ENCODE peak calls at places on chromosome 10, in four cellular contexts. One of them, this sample, is unnamed.

GRCh38 chr10:126247454-126247975 is 140.8 kb downstream of the ADAM12 start:
- DNase-seq in uterus: peak
- DNase-seq in SK-N-MC: no peak
- DNase-seq in aorta: peak
- DNase-seq in this sample: peak

GRCh38 chr10:31776159-31776558 is 152.5 kb downstream of the ARHGAP12 start:
- DNase-seq in uterus: no peak
- DNase-seq in SK-N-MC: no peak
- DNase-seq in aorta: no peak
- DNase-seq in this sample: no peak

GRCh38 chr10:48289652-48290238 is 15.2 kb upstream of the FRMPD2 start:
- DNase-seq in uterus: peak
- DNase-seq in SK-N-MC: no peak
- DNase-seq in aorta: peak
- DNase-seq in this sample: peak

GRCh38 chr10:76429331-76429625 is 997.9 kb downstream of the LRMDA start:
- DNase-seq in uterus: no peak
- DNase-seq in SK-N-MC: no peak
- DNase-seq in aorta: no peak
- DNase-seq in this sample: no peak

GRCh38 chr10:43861966-43862751 is 213.5 kb upstream of the ZNF32 start:
- DNase-seq in uterus: no peak
- DNase-seq in SK-N-MC: no peak
- DNase-seq in aorta: peak
- DNase-seq in this sample: no peak

GRCh38 chr10:60299961-60300883 is 89.5 kb downstream of the ANK3 start:
- DNase-seq in uterus: no peak
- DNase-seq in SK-N-MC: no peak
- DNase-seq in aorta: no peak
- DNase-seq in this sample: peak

GRCh38 chr10:69609077-69609476 is 21.0 kb upstream of the FAM241B start:
- DNase-seq in uterus: no peak
- DNase-seq in SK-N-MC: no peak
- DNase-seq in aorta: no peak
- DNase-seq in this sample: no peak

GRCh38 chr10:36946598-36946997 is 178.8 kb upstream of the ANKRD30A start:
- DNase-seq in uterus: no peak
- DNase-seq in SK-N-MC: no peak
- DNase-seq in aorta: no peak
- DNase-seq in this sample: no peak

GRCh38 chr10:3093996-3094395 is 26.6 kb downstream of the PFKP start:
- DNase-seq in uterus: no peak
- DNase-seq in SK-N-MC: no peak
- DNase-seq in aorta: no peak
- DNase-seq in this sample: no peak

GRCh38 chr10:81021428-81022129 is 483.9 kb downstream of the SH2D4B start:
- DNase-seq in uterus: no peak
- DNase-seq in SK-N-MC: no peak
- DNase-seq in aorta: no peak
- DNase-seq in this sample: no peak

GRCh38 chr10:50567384-50567783 is 56.4 kb downstream of the SGMS1 start:
- DNase-seq in uterus: no peak
- DNase-seq in SK-N-MC: no peak
- DNase-seq in aorta: no peak
- DNase-seq in this sample: peak

GRCh38 chr10:129768437-129769355 is 195.4 kb downstream of the EBF3 start:
- DNase-seq in uterus: peak
- DNase-seq in SK-N-MC: no peak
- DNase-seq in aorta: no peak
- DNase-seq in this sample: peak

GRCh38 chr10:122097935-122098334 is 109.0 kb downstream of the TACC2 start:
- DNase-seq in uterus: no peak
- DNase-seq in SK-N-MC: no peak
- DNase-seq in aorta: no peak
- DNase-seq in this sample: no peak

GRCh38 chr10:22554481-22555182 is 159.7 kb downstream of the PIP4K2A start:
- DNase-seq in uterus: peak
- DNase-seq in SK-N-MC: no peak
- DNase-seq in aorta: peak
- DNase-seq in this sample: peak

GRCh38 chr10:84348860-84349259 is 20.5 kb downstream of the CCSER2 start:
- DNase-seq in uterus: no peak
- DNase-seq in SK-N-MC: no peak
- DNase-seq in aorta: no peak
- DNase-seq in this sample: no peak

GRCh38 chr10:33396938-33397337 is 62.5 kb upstream of the NRP1 start:
- DNase-seq in uterus: no peak
- DNase-seq in SK-N-MC: no peak
- DNase-seq in aorta: no peak
- DNase-seq in this sample: no peak

GRCh38 chr10:71605263-71605962 is 114.2 kb downstream of the C10orf105 start:
- DNase-seq in uterus: no peak
- DNase-seq in SK-N-MC: no peak
- DNase-seq in aorta: no peak
- DNase-seq in this sample: no peak

GRCh38 chr10:3248526-3249255 is 76.1 kb upstream of the PITRM1 start:
- DNase-seq in uterus: no peak
- DNase-seq in SK-N-MC: no peak
- DNase-seq in aorta: no peak
- DNase-seq in this sample: no peak

GRCh38 chr10:62186999-62187695 is 81.5 kb downstream of the RTKN2 start:
- DNase-seq in uterus: no peak
- DNase-seq in SK-N-MC: no peak
- DNase-seq in aorta: no peak
- DNase-seq in this sample: no peak

GRCh38 chr10:84329094-84329611 is 764 bp downstream of the CCSER2 start:
- DNase-seq in uterus: no peak
- DNase-seq in SK-N-MC: no peak
- DNase-seq in aorta: no peak
- DNase-seq in this sample: peak

GRCh38 chr10:125734823-125735222 is 15.3 kb downstream of the EDRF1 start:
- DNase-seq in uterus: no peak
- DNase-seq in SK-N-MC: no peak
- DNase-seq in aorta: no peak
- DNase-seq in this sample: no peak

GRCh38 chr10:76559889-76560215 is 1077.8 kb downstream of the KCNMA1 start:
- DNase-seq in uterus: no peak
- DNase-seq in SK-N-MC: no peak
- DNase-seq in aorta: no peak
- DNase-seq in this sample: no peak

GRCh38 chr10:90905925-90906324 is 15.0 kb downstream of the ANKRD1 start:
- DNase-seq in uterus: no peak
- DNase-seq in SK-N-MC: no peak
- DNase-seq in aorta: no peak
- DNase-seq in this sample: no peak

GRCh38 chr10:84588426-84588825 is 260.0 kb downstream of the CCSER2 start:
- DNase-seq in uterus: no peak
- DNase-seq in SK-N-MC: no peak
- DNase-seq in aorta: no peak
- DNase-seq in this sample: no peak

GRCh38 chr10:33279276-33279675 is 55.2 kb downstream of the NRP1 start:
- DNase-seq in uterus: no peak
- DNase-seq in SK-N-MC: no peak
- DNase-seq in aorta: no peak
- DNase-seq in this sample: no peak

GRCh38 chr10:121559321-121559720 is 38.9 kb downstream of the FGFR2 start:
- DNase-seq in uterus: no peak
- DNase-seq in SK-N-MC: no peak
- DNase-seq in aorta: no peak
- DNase-seq in this sample: peak

GRCh38 chr10:117004238-117004626 is 755 bp downstream of the SHTN1 start:
- DNase-seq in uterus: no peak
- DNase-seq in SK-N-MC: no peak
- DNase-seq in aorta: no peak
- DNase-seq in this sample: no peak

GRCh38 chr10:132443605-132443997 is 46.6 kb downstream of the PWWP2B start:
- DNase-seq in uterus: no peak
- DNase-seq in SK-N-MC: no peak
- DNase-seq in aorta: no peak
- DNase-seq in this sample: peak

GRCh38 chr10:103750836-103751235 is 104.5 kb downstream of the SH3PXD2A start:
- DNase-seq in uterus: no peak
- DNase-seq in SK-N-MC: no peak
- DNase-seq in aorta: no peak
- DNase-seq in this sample: no peak

GRCh38 chr10:4129866-4130455 is 345.0 kb upstream of the KLF6 start:
- DNase-seq in uterus: no peak
- DNase-seq in SK-N-MC: no peak
- DNase-seq in aorta: no peak
- DNase-seq in this sample: no peak

GRCh38 chr10:29130190-29130673 is 158.6 kb upstream of the LYZL1 start:
- DNase-seq in uterus: no peak
- DNase-seq in SK-N-MC: no peak
- DNase-seq in aorta: no peak
- DNase-seq in this sample: no peak

GRCh38 chr10:42830237-42830636 is 47.6 kb downstream of the BMS1 start:
- DNase-seq in uterus: no peak
- DNase-seq in SK-N-MC: no peak
- DNase-seq in aorta: no peak
- DNase-seq in this sample: no peak

GRCh38 chr10:68562666-68563522 is 2.8 kb downstream of the TET1 start:
- DNase-seq in uterus: no peak
- DNase-seq in SK-N-MC: no peak
- DNase-seq in aorta: no peak
- DNase-seq in this sample: peak

GRCh38 chr10:69328346-69328687 is 50.0 kb downstream of the HK1 start:
- DNase-seq in uterus: no peak
- DNase-seq in SK-N-MC: no peak
- DNase-seq in aorta: no peak
- DNase-seq in this sample: no peak

DNA sequence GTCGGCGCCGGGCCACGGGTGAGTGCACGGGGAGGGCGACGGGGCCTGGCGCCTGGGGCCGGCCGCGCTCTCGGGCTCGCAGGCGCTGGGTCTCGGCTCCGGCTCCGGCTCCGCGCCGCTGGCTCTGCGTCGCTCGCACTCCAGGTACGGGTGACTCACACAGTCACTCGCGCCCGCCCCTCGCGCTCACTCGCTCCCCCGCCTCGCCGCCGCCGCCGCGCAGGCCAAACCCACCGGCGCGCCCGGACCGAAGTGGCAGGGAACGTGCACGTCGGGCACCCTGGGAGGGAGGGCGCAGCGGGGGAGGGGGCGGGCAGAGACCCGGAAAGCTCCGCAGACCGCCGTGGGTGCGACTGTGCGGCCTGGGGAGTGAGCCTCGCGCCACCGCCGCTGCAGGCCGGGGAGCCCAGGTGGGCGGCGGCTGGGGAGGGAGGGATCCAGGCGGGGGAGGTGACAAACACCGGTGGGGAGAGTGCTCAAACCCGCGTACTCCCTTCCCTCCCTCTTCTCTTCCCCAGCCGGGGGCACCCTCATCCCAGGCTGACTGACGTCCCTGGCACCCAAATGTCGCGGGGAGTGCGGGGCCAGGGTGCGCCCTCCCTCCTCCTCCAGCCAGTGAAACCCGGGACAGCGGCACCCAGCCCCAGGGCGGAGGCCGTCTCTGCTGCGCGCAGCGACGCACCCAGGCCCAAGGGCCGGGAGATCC is 277.0 kb upstream of the NEBL start:
- DNase-seq in uterus: peak
- DNase-seq in SK-N-MC: no peak
- DNase-seq in aorta: no peak
- DNase-seq in this sample: peak
- H3K4me3 ChIP-seq in uterus: peak
- H3K4me3 ChIP-seq in SK-N-MC: peak
- H3K4me3 ChIP-seq in aorta: peak
- H3K4me3 ChIP-seq in this sample: peak

DNA sequence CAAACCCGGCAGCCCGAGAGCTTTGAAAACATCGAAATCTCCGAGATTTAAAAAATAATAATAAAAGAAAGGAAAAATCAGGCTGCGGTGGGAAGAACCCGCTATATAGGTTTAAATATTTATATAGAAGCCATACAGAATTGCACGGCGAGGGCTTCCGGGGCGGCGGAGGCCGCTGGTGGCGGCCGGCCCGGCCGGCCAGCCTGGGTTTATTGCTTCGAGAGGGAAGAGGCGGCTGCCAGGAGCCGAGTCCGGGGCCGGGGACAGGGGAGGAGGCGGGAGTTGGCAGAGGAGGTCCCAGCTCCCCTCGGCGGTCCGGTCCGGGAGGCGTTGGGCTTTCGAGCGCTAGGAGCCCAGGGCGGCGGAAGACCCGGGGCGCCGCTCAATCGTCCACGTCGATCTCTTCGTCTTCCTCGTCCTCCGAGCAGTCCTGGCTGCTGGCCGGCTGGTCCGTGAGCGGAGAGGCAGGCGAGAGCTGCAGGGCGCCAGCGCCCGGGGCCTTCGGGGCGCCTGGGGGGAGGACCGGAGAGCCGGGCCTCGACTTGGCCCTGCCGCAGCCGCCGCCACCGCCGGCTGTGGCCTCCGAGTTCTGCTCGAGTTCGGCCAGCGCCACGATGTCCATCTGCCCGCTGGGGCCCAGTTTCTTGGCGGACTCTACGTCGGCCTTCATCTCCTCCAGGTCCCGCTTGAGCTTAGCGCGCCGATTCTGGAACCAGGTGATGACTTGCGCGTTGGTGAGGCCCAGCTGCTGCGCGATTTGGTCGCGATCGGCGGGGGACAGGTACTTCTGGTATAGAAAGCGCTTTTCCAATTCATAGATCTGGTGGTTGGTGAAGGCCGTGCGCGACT is 2.2 kb downstream of the LBX1 start:
- DNase-seq in uterus: no peak
- DNase-seq in SK-N-MC: no peak
- DNase-seq in aorta: no peak
- DNase-seq in this sample: no peak
- H3K4me3 ChIP-seq in uterus: no peak
- H3K4me3 ChIP-seq in SK-N-MC: no peak
- H3K4me3 ChIP-seq in aorta: no peak
- H3K4me3 ChIP-seq in this sample: no peak

GRCh38 chr10:123390874-123391273 is 236.7 kb downstream of the BUB3 start:
- DNase-seq in uterus: no peak
- DNase-seq in SK-N-MC: no peak
- DNase-seq in aorta: no peak
- DNase-seq in this sample: no peak
- H3K4me3 ChIP-seq in uterus: no peak
- H3K4me3 ChIP-seq in SK-N-MC: no peak
- H3K4me3 ChIP-seq in aorta: no peak
- H3K4me3 ChIP-seq in this sample: no peak

GRCh38 chr10:93603023-93603422 is 2.0 kb upstream of the RBP4 start:
- DNase-seq in uterus: no peak
- DNase-seq in SK-N-MC: no peak
- DNase-seq in aorta: no peak
- DNase-seq in this sample: no peak
- H3K4me3 ChIP-seq in uterus: no peak
- H3K4me3 ChIP-seq in SK-N-MC: no peak
- H3K4me3 ChIP-seq in aorta: no peak
- H3K4me3 ChIP-seq in this sample: no peak

DNA sequence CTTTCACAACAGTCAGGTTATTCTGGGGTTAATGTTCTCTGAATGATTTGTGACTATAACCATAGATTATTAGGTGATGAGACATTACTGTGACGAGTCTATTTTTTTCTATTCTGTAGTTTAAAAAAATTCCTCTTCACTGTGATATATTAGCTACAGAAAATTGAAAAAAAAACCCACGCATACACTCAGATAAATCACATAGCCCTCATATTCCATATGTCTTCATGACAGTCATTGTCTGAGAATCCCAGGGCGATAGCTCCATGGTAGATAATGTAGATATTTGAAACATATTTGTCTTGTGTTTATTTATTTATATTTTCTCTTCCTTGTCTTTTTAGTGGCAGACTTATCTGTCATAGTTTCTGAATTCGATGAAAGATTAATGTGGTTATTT is 110.0 kb downstream of the CAMK1D start:
- DNase-seq in uterus: no peak
- DNase-seq in SK-N-MC: no peak
- DNase-seq in aorta: no peak
- DNase-seq in this sample: no peak
- H3K4me3 ChIP-seq in uterus: no peak
- H3K4me3 ChIP-seq in SK-N-MC: no peak
- H3K4me3 ChIP-seq in aorta: no peak
- H3K4me3 ChIP-seq in this sample: no peak